ENCODE peak calls at places on chromosomes 12 and 14, in eight cellular contexts. N is left lung, U is hepatocyte, X is left ventricle myocardium inferior, T is spleen, H is RWPE2, L is ovary, C is HCT116. P is an unnamed sample.

GRCh38 chr14:61281186-61281676 is at the start of gene TMEM30B:
- DNase-seq in N (peak; percentile 91), U (peak; percentile 89), X (no peak), T (peak; percentile 75), H (peak; percentile 99), L (peak; percentile 23), C (no peak), P (peak; percentile 34)

GRCh38 chr14:72503696-72504368 is 390.1 kb downstream of the DPF3 start:
- DNase-seq in N (no peak), U (no peak), X (no peak), T (no peak), H (no peak), L (no peak), C (peak; percentile 8), P (no peak)

GRCh38 chr12:62998454-62998853 is 63.5 kb upstream of the PPM1H start:
- DNase-seq in N (no peak), U (no peak), X (no peak), T (no peak), H (no peak), L (no peak), C (no peak), P (no peak)

GRCh38 chr12:8081921-8082577 is at the start of gene NECAP1:
- DNase-seq in N (peak; percentile 98), U (peak; percentile 98), X (peak; percentile 95), T (peak; percentile 99), H (peak; percentile 80), L (peak; percentile 94), C (peak; percentile 96), P (peak; percentile 91)

GRCh38 chr12:85509857-85510256 is 229.8 kb downstream of the ALX1 start:
- DNase-seq in N (no peak), U (no peak), X (no peak), T (no peak), H (no peak), L (no peak), C (no peak), P (no peak)

GRCh38 chr12:15534322-15534721 is 212.0 kb downstream of the PTPRO start:
- DNase-seq in N (no peak), U (no peak), X (no peak), T (no peak), H (no peak), L (no peak), C (no peak), P (no peak)

GRCh38 chr14:59189281-59189821 is 884 bp downstream of the DAAM1 start:
- DNase-seq in N (no peak), U (peak; percentile 54), X (no peak), T (peak; percentile 88), H (peak; percentile 62), L (peak; percentile 39), C (no peak), P (peak; percentile 29)

GRCh38 chr14:31567651-31568050 is 6.4 kb downstream of the NUBPL start:
- DNase-seq in N (no peak), U (no peak), X (no peak), T (no peak), H (no peak), L (no peak), C (no peak), P (no peak)

GRCh38 chr12:28611115-28611435 is 420.8 kb downstream of the CCDC91 start:
- DNase-seq in N (no peak), U (peak; percentile 44), X (no peak), T (no peak), H (no peak), L (no peak), C (peak; percentile 21), P (no peak)

GRCh38 chr12:55996715-55997534 is at the start of gene SUOX:
- DNase-seq in N (peak; percentile 99), U (peak; percentile 97), X (peak; percentile 97), T (peak; percentile 97), H (peak; percentile 95), L (peak; percentile 96), C (peak; percentile 93), P (no peak)

GRCh38 chr12:52358575-52359350 is 8.5 kb downstream of the KRT85 start:
- DNase-seq in N (no peak), U (no peak), X (no peak), T (peak; percentile 68), H (no peak), L (no peak), C (no peak), P (no peak)

GRCh38 chr14:102666635-102667034 is 74.2 kb downstream of the RCOR1 start:
- DNase-seq in N (no peak), U (no peak), X (no peak), T (no peak), H (no peak), L (no peak), C (no peak), P (no peak)

GRCh38 chr12:96083020-96083489 is 47.7 kb upstream of the LTA4H start:
- DNase-seq in N (no peak), U (no peak), X (no peak), T (no peak), H (no peak), L (no peak), C (no peak), P (no peak)

GRCh38 chr12:40032433-40033259 is 73.2 kb downstream of the SLC2A13 start:
- DNase-seq in N (no peak), U (peak; percentile 29), X (no peak), T (no peak), H (no peak), L (no peak), C (no peak), P (no peak)

GRCh38 chr14:59100203-59100602 is 88.3 kb upstream of the DAAM1 start:
- DNase-seq in N (no peak), U (no peak), X (no peak), T (no peak), H (no peak), L (no peak), C (no peak), P (no peak)

GRCh38 chr14:100900837-100901390 is 2.6 kb downstream of the RTL1 start:
- DNase-seq in N (no peak), U (peak; percentile 80), X (no peak), T (peak; percentile 80), H (peak; percentile 68), L (no peak), C (peak; percentile 41), P (no peak)

GRCh38 chr12:27577688-27578087 is 53.7 kb downstream of the PPFIBP1 start:
- DNase-seq in N (no peak), U (no peak), X (no peak), T (no peak), H (no peak), L (no peak), C (no peak), P (no peak)

DNA sequence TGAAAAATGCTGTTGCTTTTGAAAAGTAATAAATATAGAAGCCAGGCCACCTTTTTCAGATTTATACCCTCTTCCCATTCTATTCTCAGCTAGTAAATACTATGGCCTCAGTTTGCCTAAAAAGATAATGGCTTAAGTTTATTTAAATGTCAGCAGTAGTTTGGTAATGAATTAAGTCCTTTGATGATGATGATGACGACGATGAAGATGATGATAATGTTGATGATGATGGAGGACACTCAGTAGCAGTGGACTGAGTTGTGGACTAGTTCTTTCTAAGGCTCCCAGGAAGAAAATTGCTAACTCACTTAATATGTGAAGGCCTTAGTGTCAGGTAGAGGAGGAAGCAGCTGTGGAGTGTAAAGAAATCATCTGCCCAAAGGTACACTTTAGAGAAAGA is 23.5 kb downstream of the SUSD6 start:
- DNase-seq in N (no peak), U (no peak), X (no peak), T (no peak), H (no peak), L (no peak), C (no peak), P (no peak)
- H3K27ac ChIP-seq in N (peak overlapping the region; percentile 75), U (peak overlapping the region; percentile 28), X (peak overlapping the region; percentile 81), T (peak overlapping the region; percentile 84), H (no peak overlapping the region), L (no peak overlapping the region), C (no peak overlapping the region), P (no peak overlapping the region)

DNA sequence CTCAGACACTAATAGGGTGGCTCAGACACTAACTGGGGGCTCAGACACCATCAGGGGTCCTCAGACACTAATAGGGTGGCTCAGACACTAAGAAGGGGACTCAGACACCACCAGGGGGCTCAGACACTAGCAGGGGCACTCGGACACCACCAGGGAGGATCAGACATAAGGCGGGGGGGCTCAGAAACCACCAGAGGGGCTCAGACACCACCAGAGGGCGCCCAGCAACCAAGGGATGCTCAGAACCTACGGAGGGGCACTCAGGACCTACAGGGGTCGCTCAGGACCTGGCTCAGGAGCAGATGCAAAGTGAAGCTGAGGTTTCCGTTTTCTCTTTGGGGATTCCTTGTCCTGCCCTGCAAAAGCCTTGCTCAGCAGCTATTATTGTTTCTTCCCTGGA is 448.5 kb downstream of the TMEM121 start:
- DNase-seq in N (no peak), U (no peak), X (no peak), T (no peak), H (no peak), L (no peak), C (peak; percentile 8), P (peak; percentile 54)
- H3K9me3 ChIP-seq in N (no peaks in the 10 kb centered on the region), U (no peaks in the 10 kb centered on the region), X (no peaks in the 10 kb centered on the region), T (no peaks in the 10 kb centered on the region), H (no peaks in the 10 kb centered on the region), L (no peaks in the 10 kb centered on the region), C (no peaks in the 10 kb centered on the region), P (no peaks in the 10 kb centered on the region)

GRCh38 chr12:98743362-98743953 is 98.4 kb downstream of the APAF1 start:
- DNase-seq in N (no peak), U (no peak), X (no peak), T (no peak), H (no peak), L (no peak), C (peak; percentile 21), P (peak; percentile 4)
- TF ChIP-seq CTCF in N (peak; percentile 34), U (peak; percentile 33), X (peak; percentile 21), T (no peak), H (peak; percentile 48), L (no peak), C (peak; percentile 45), P (no peak)

GRCh38 chr14:64706552-64707193 is 2.4 kb downstream of the PLEKHG3 start:
- DNase-seq in N (peak; percentile 73), U (no peak), X (no peak), T (peak; percentile 77), H (peak; percentile 60), L (peak; percentile 65), C (no peak), P (no peak)

GRCh38 chr14:64706119-64706465 is 1.9 kb downstream of the PLEKHG3 start:
- DNase-seq in N (no peak), U (no peak), X (no peak), T (no peak), H (peak; percentile 23), L (no peak), C (no peak), P (no peak)

GRCh38 chr14:64704743-64705405 is 650 bp downstream of the PLEKHG3 start:
- DNase-seq in N (peak; percentile 90), U (peak; percentile 52), X (no peak), T (peak; percentile 88), H (peak; percentile 65), L (peak; percentile 61), C (no peak), P (no peak)

GRCh38 chr14:64704145-64704742 is at the start of gene PLEKHG3:
- DNase-seq in N (peak; percentile 94), U (peak; percentile 95), X (peak; percentile 85), T (peak; percentile 90), H (peak; percentile 89), L (peak; percentile 89), C (no peak), P (no peak)

GRCh38 chr14:64705406-64706118 is 1.3 kb downstream of the PLEKHG3 start:
- DNase-seq in N (no peak), U (peak; percentile 71), X (no peak), T (peak; percentile 84), H (peak; percentile 58), L (peak; percentile 55), C (no peak), P (no peak)
- H3K27ac ChIP-seq in N (peak overlapping the region; percentile 93), U (peak overlapping the region; percentile 97), X (peak overlapping the region; percentile 91), T (peak overlapping the region; percentile 94), H (peak overlapping the region; percentile 90), L (peak overlapping the region; percentile 61), C (peak overlapping the region; percentile 86), P (peak overlapping the region; percentile 63)